ENCODE peak calls at places on chromosome 5, in five cellular contexts. H is hippocampal formation, M is NCI-H460, I is cardiac fibroblast, J is renal cortical epithelial cell. K is an unnamed sample.

GRCh38 chr5:124421584-124421983 is 324.9 kb downstream of the ZNF608 start:
- DNase-seq in H (no peak), M (no peak), I (no peak), J (no peak), K (no peak)

GRCh38 chr5:53191766-53192165 is 82.2 kb upstream of the MOCS2 start:
- DNase-seq in J (no peak), M (no peak), I (peak; percentile 9), H (no peak), K (no peak)

GRCh38 chr5:116013931-116014330 is 18.3 kb upstream of the ARL14EPL start:
- DNase-seq in I (no peak), M (no peak), H (no peak), J (no peak), K (no peak)

GRCh38 chr5:75235711-75236110 is 967 bp downstream of the ANKRD31 start:
- DNase-seq in J (no peak), M (no peak), I (no peak), H (no peak), K (no peak)

GRCh38 chr5:1315709-1316587 is 21.1 kb upstream of the TERT start:
- DNase-seq in I (peak; percentile 11), H (no peak), M (no peak), J (peak; percentile 54), K (no peak)

GRCh38 chr5:39906146-39906545 is 481.4 kb upstream of the DAB2 start:
- DNase-seq in J (peak; percentile 42), I (peak; percentile 62), M (no peak), H (no peak), K (no peak)

GRCh38 chr5:151079838-151080619 is 805 bp downstream of the TNIP1 start:
- DNase-seq in I (peak; percentile 92), H (no peak), J (peak; percentile 80), M (peak; percentile 41), K (no peak)

GRCh38 chr5:170479484-170479883 is 24.3 kb upstream of the KCNIP1 start:
- DNase-seq in J (peak; percentile 88), M (no peak), I (peak; percentile 34), H (no peak), K (peak; percentile 62)

GRCh38 chr5:68515514-68515913 is 300.0 kb downstream of the PIK3R1 start:
- DNase-seq in I (no peak), M (no peak), H (no peak), J (no peak), K (no peak)

GRCh38 chr5:81989204-81989603 is 17.4 kb downstream of the ATG10 start:
- DNase-seq in J (no peak), I (no peak), H (no peak), M (no peak), K (no peak)

GRCh38 chr5:10762178-10762775 is 1.2 kb upstream of the DAP start:
- DNase-seq in H (no peak), J (no peak), M (no peak), I (no peak), K (no peak)

GRCh38 chr5:66969963-66970362 is 226.6 kb downstream of the CD180 start:
- DNase-seq in J (no peak), M (no peak), I (no peak), H (no peak), K (no peak)

GRCh38 chr5:39422036-39422606 is 2.7 kb downstream of the DAB2 start:
- DNase-seq in H (no peak), J (no peak), I (no peak), M (no peak), K (no peak)

GRCh38 chr5:157100140-157100679 is 8.6 kb downstream of the HAVCR2 start:
- DNase-seq in J (peak; percentile 89), H (no peak), M (peak; percentile 15), I (peak; percentile 53), K (no peak)

GRCh38 chr5:154038241-154038603 is 488 bp downstream of the FAM114A2 start:
- DNase-seq in I (no peak), J (peak; percentile 9), M (no peak), H (no peak), K (no peak)

GRCh38 chr5:131195696-131196095 is 25.0 kb downstream of the LYRM7 start:
- DNase-seq in I (no peak), H (no peak), J (no peak), M (no peak), K (no peak)

GRCh38 chr5:97297063-97297715 is 114.1 kb upstream of the RIOK2 start:
- DNase-seq in H (peak; percentile 2), J (no peak), I (peak; percentile 66), M (peak; percentile 39), K (no peak)

GRCh38 chr5:136080483-136081180 is 51.8 kb downstream of the TGFBI start:
- DNase-seq in I (peak; percentile 98), J (peak; percentile 90), H (peak; percentile 7), M (peak; percentile 83), K (peak; percentile 61)

GRCh38 chr5:124790895-124791732 is 44.7 kb upstream of the ZNF608 start:
- DNase-seq in J (peak; percentile 72), H (no peak), I (peak; percentile 5), M (no peak), K (no peak)

GRCh38 chr5:10860645-10861455 is 99.8 kb upstream of the DAP start:
- DNase-seq in J (peak; percentile 34), H (no peak), M (no peak), I (peak; percentile 46), K (no peak)

GRCh38 chr5:66666778-66667177 is 70.6 kb downstream of the MAST4 start:
- DNase-seq in M (no peak), J (no peak), H (no peak), I (no peak), K (no peak)

GRCh38 chr5:147464211-147464610 is 45.7 kb downstream of the DPYSL3 start:
- DNase-seq in J (peak; percentile 67), H (no peak), I (peak; percentile 77), M (no peak), K (no peak)

GRCh38 chr5:55421074-55421529 is 113.3 kb downstream of the MTREX start:
- DNase-seq in M (no peak), I (peak; percentile 45), J (no peak), H (no peak), K (no peak)

K was measured in epithelial cell of proximal tubule.